ENCODE peak calls at places on chromosomes 12 and 14, in six cellular contexts. A is lower lobe of right lung, Q is stomach, L is suprapubic skin, F is HFF-Myc, K is lower leg skin. C is an unnamed sample.

GRCh38 chr14:51258788-51259187 is 18.7 kb downstream of the TMX1 start:
- DNase-seq in F (no peak), A (no peak), K (no peak), L (no peak), Q (no peak), C (no peak)

GRCh38 chr14:86766469-86766868 is 1226.5 kb downstream of the GALC start:
- DNase-seq in K (no peak), A (no peak), L (no peak), F (no peak), Q (no peak), C (no peak)

GRCh38 chr14:52052991-52053390 is 15.9 kb downstream of the NID2 start:
- DNase-seq in F (no peak), Q (no peak), K (no peak), L (no peak), A (no peak), C (no peak)

GRCh38 chr12:26760657-26761293 is 72.2 kb downstream of the ITPR2 start:
- DNase-seq in Q (no peak), A (no peak), F (no peak), L (no peak), K (no peak), C (no peak)

GRCh38 chr14:99479903-99480855 is 480 bp downstream of the SETD3 start:
- DNase-seq in A (peak), F (no peak), Q (peak), L (peak), K (peak), C (peak)

GRCh38 chr12:94614288-94614721 is 36.1 kb downstream of the TMCC3 start:
- DNase-seq in F (no peak), A (no peak), L (no peak), K (no peak), Q (no peak), C (no peak)

GRCh38 chr14:76919811-76920571 is 93.8 kb downstream of the LRRC74A start:
- DNase-seq in F (peak), Q (peak), K (no peak), A (no peak), L (no peak), C (no peak)

GRCh38 chr14:55416866-55417265 is 5.2 kb upstream of the ATG14 start:
- DNase-seq in A (no peak), K (no peak), L (no peak), F (no peak), Q (no peak), C (no peak)

GRCh38 chr14:104393199-104393897 is 186.2 kb upstream of the C14orf180 start:
- DNase-seq in Q (peak), L (peak), A (no peak), F (no peak), K (no peak), C (no peak)

GRCh38 chr12:57627504-57628279 is 5.3 kb downstream of the B4GALNT1 start:
- DNase-seq in Q (no peak), A (no peak), K (peak), F (no peak), L (peak), C (no peak)

GRCh38 chr14:53384536-53384935 is 231.4 kb upstream of the DDHD1 start:
- DNase-seq in Q (no peak), K (no peak), F (no peak), A (no peak), L (no peak), C (no peak)

GRCh38 chr12:62933220-62933870 is 1.6 kb downstream of the PPM1H start:
- DNase-seq in Q (peak), A (no peak), F (no peak), K (no peak), L (no peak), C (no peak)

GRCh38 chr12:105235299-105235746 is 651 bp downstream of the APPL2 start:
- DNase-seq in K (no peak), F (no peak), L (no peak), Q (no peak), A (no peak), C (no peak)

GRCh38 chr12:104064842-104065441 is 611 bp downstream of the HCFC2 start:
- DNase-seq in F (no peak), K (peak), Q (no peak), A (peak), L (no peak), C (no peak)

GRCh38 chr12:94308612-94309011 is 151.1 kb downstream of the CEP83 start:
- DNase-seq in L (no peak), F (no peak), K (no peak), Q (no peak), A (no peak), C (no peak)

GRCh38 chr14:24171422-24172260 is at the start of gene REC8:
- DNase-seq in L (no peak), A (peak), F (no peak), Q (peak), K (no peak), C (no peak)

GRCh38 chr14:65506801-65507200 is 94.3 kb downstream of the FUT8 start:
- DNase-seq in K (no peak), Q (no peak), L (no peak), A (no peak), F (no peak), C (no peak)

GRCh38 chr14:36271939-36272907 is 48.2 kb downstream of the MBIP start:
- DNase-seq in Q (no peak), K (no peak), A (peak), F (no peak), L (no peak), C (no peak)

GRCh38 chr12:107415066-107415465 is 270.5 kb upstream of the PWP1 start:
- DNase-seq in K (no peak), F (no peak), L (no peak), A (no peak), Q (no peak), C (peak)

GRCh38 chr12:29415111-29415510 is 34.1 kb upstream of the ERGIC2 start:
- DNase-seq in A (no peak), F (no peak), Q (no peak), L (no peak), K (no peak), C (no peak)

GRCh38 chr12:54879132-54879531 is 24.8 kb downstream of the MUCL1 start:
- DNase-seq in L (no peak), F (peak), Q (no peak), K (no peak), A (no peak), C (no peak)

GRCh38 chr12:21925296-21925913 is 15.8 kb downstream of the ABCC9 start:
- DNase-seq in K (no peak), F (no peak), A (no peak), Q (no peak), L (no peak), C (no peak)

GRCh38 chr12:126156806-126157574 is 1091.8 kb downstream of the AACS start:
- DNase-seq in F (no peak), Q (no peak), K (no peak), A (no peak), L (no peak), C (no peak)

GRCh38 chr14:67221248-67221981 is 19.8 kb upstream of the PALS1 start:
- DNase-seq in Q (no peak), L (no peak), K (no peak), A (no peak), F (no peak), C (peak)

GRCh38 chr14:102823546-102823945 is 46.3 kb downstream of the TRAF3 start:
- DNase-seq in K (no peak), F (no peak), L (no peak), Q (no peak), A (no peak), C (no peak)

GRCh38 chr12:77845831-77846230 is 15.1 kb downstream of the NAV3 start:
- DNase-seq in F (peak), L (no peak), A (no peak), Q (no peak), K (no peak), C (no peak)

GRCh38 chr12:110661337-110661972 is 27.5 kb downstream of the HVCN1 start:
- DNase-seq in L (no peak), K (peak), F (no peak), A (peak), Q (peak), C (no peak)

GRCh38 chr12:26631846-26632245 is 201.1 kb downstream of the ITPR2 start:
- DNase-seq in Q (no peak), L (no peak), K (no peak), F (no peak), A (no peak), C (no peak)

GRCh38 chr12:17381211-17381610 is 708.8 kb downstream of the RERGL start:
- DNase-seq in A (no peak), F (no peak), Q (no peak), K (no peak), L (no peak), C (no peak)

GRCh38 chr12:47946413-47947107 is 16.8 kb upstream of the TMEM106C start:
- DNase-seq in K (no peak), F (no peak), Q (no peak), L (no peak), A (peak), C (no peak)

GRCh38 chr12:103964805-103965204 is 867 bp upstream of the TDG start:
- DNase-seq in K (no peak), Q (no peak), A (no peak), F (no peak), L (no peak), C (no peak)

GRCh38 chr14:105894125-105894977 is 368.0 kb downstream of the TMEM121 start:
- DNase-seq in K (no peak), F (no peak), L (peak), A (peak), Q (no peak), C (no peak)

GRCh38 chr14:100867631-100868315 is 35.7 kb downstream of the RTL1 start:
- DNase-seq in Q (no peak), K (no peak), F (no peak), L (peak), A (peak), C (no peak)

GRCh38 chr12:113416091-113416754 is 6.0 kb upstream of the SDSL start:
- DNase-seq in Q (no peak), F (no peak), A (peak), L (no peak), K (peak), C (no peak)

GRCh38 chr14:72679106-72679505 is 214.8 kb downstream of the DPF3 start:
- DNase-seq in Q (no peak), F (no peak), L (no peak), A (no peak), K (no peak), C (no peak)

GRCh38 chr12:49502590-49502989 is 36.2 kb upstream of the KCNH3 start:
- DNase-seq in F (no peak), L (no peak), A (no peak), Q (no peak), K (no peak), C (no peak)

GRCh38 chr12:95117178-95117599 is 43.8 kb upstream of the NR2C1 start:
- DNase-seq in K (peak), L (no peak), A (no peak), F (peak), Q (peak), C (no peak)

GRCh38 chr14:75476274-75476995 is 45.8 kb upstream of the BATF start:
- DNase-seq in K (no peak), A (peak), F (no peak), L (no peak), Q (peak), C (no peak)

GRCh38 chr12:120367924-120368788 is 808 bp downstream of the MSI1 start:
- DNase-seq in L (no peak), F (no peak), K (no peak), A (no peak), Q (no peak), C (no peak)

GRCh38 chr14:57865450-57866198 is at the start of gene SLC35F4:
- DNase-seq in Q (no peak), K (no peak), A (no peak), L (no peak), F (no peak), C (no peak)

DNA sequence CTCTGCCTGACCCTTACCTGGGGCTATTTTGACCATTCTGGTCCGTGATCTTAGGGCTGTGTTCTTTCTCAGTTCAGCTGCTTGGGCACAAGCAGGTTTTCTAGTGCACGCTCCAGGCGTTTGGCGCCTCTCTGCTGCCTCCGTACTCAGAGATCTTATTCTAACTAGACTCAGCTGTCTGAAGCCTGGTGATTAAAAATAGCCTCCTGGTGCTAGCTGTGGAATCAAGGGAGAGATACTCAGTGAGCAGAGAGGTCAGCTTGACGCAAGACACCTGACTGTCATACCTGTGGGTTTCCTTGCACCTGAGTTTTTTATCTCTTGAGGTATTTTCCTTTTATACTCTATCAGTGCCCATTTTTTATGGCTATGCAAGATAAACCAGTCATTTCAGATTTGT is 144.8 kb downstream of the ETV6 start:
- DNase-seq in Q (no peak), F (no peak), K (no peak), A (no peak), L (no peak), C (no peak)
- H3K4me3 ChIP-seq in Q (peak), F (no peak), K (no peak), A (no peak), L (no peak), C (no peak)

GRCh38 chr12:7092229-7092985 is at the start of gene C1R:
- DNase-seq in Q (peak), A (peak), L (peak), F (peak), K (peak), C (peak)
- H3K4me3 ChIP-seq in Q (peak), A (peak), L (peak), F (peak), K (peak), C (peak)

GRCh38 chr12:60152756-60153155 is 556.9 kb downstream of the SLC16A7 start:
- DNase-seq in F (no peak), K (no peak), A (no peak), L (no peak), Q (no peak), C (no peak)
- H3K4me3 ChIP-seq in F (no peak), K (no peak), A (no peak), L (no peak), Q (no peak), C (no peak)

DNA sequence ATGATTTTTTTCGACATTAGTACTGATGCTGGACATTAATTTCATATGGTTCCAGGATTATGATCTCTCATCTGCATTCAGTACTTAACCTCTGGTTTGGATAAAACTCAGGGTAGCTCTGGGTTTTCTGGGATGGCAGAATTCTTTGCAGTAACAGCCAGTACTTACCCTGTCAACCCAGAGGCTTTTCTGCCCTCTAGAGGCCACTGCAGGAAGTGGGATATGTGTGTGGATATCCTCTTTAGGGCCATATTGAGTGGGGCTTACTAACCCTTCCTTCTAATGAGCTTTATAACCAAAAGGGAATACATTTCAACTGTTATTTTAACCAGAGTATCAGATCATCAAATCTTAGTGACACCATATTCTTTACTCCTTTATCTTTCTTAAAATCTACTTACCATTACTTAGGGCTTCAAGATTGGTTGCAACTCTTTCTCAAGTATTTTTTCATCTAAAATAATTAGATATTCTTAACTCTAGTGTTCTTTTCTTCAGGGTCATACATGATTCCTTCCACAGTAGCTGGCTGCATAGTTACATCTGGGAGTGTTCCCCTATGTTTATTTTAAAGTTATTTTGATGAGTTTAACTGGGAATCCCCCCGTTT is 488.0 kb upstream of the STXBP6 start:
- DNase-seq in K (no peak), Q (peak), L (no peak), F (no peak), A (no peak), C (no peak)
- H3K4me3 ChIP-seq in K (no peak), Q (no peak), L (no peak), F (no peak), A (no peak), C (no peak)

GRCh38 chr14:96497586-96497985 is 4.6 kb upstream of the PAPOLA start:
- DNase-seq in K (no peak), Q (no peak), A (no peak), L (no peak), F (no peak), C (no peak)

GRCh38 chr14:96501746-96502620 is at the start of gene PAPOLA:
- DNase-seq in Q (peak), L (peak), K (peak), A (peak), F (peak), C (peak)

GRCh38 chr14:96501383-96501745 is 818 bp upstream of the PAPOLA start:
- DNase-seq in A (no peak), Q (no peak), K (no peak), F (no peak), L (no peak), C (no peak)

GRCh38 chr14:96507723-96508122 is 5.5 kb downstream of the PAPOLA start:
- DNase-seq in K (no peak), Q (no peak), F (no peak), L (no peak), A (no peak), C (no peak)

GRCh38 chr14:96502621-96503251 is 554 bp downstream of the PAPOLA start:
- DNase-seq in F (no peak), L (peak), Q (peak), K (peak), A (peak), C (no peak)
- H3K4me3 ChIP-seq in F (peak), L (peak), Q (peak), K (peak), A (peak), C (peak)